ENCODE peak calls at places on chromosomes 13 and 19, in eight cellular contexts. One of them, this sample, is unnamed.

GRCh38 chr13:25446261-25446660 is 74.5 kb downstream of the ATP8A2 start:
- DNase-seq in stimulated activated CD8-positive, alpha-beta memory T cell treated with anti-CD3 and anti-CD28 coated beads, Interleukin-7, amount 100 ng/mL, for 1 hour: no peak
- DNase-seq in C1 segment of cervical spinal cord: no peak
- DNase-seq in epithelial cell of esophagus: no peak
- DNase-seq in germinal center: no peak
- DNase-seq in SIG-M5: no peak
- DNase-seq in caudate nucleus: no peak
- DNase-seq in GM10248: no peak
- DNase-seq in this sample: no peak

GRCh38 chr19:41029524-41030432 is 38.7 kb downstream of the CYP2B6 start:
- DNase-seq in stimulated activated CD8-positive, alpha-beta memory T cell treated with anti-CD3 and anti-CD28 coated beads, Interleukin-7, amount 100 ng/mL, for 1 hour: no peak
- DNase-seq in C1 segment of cervical spinal cord: no peak
- DNase-seq in epithelial cell of esophagus: no peak
- DNase-seq in germinal center: no peak
- DNase-seq in SIG-M5: no peak
- DNase-seq in caudate nucleus: no peak
- DNase-seq in GM10248: no peak
- DNase-seq in this sample: no peak

GRCh38 chr13:27403252-27403678 is 21.2 kb upstream of the GTF3A start:
- DNase-seq in stimulated activated CD8-positive, alpha-beta memory T cell treated with anti-CD3 and anti-CD28 coated beads, Interleukin-7, amount 100 ng/mL, for 1 hour: no peak
- DNase-seq in C1 segment of cervical spinal cord: no peak
- DNase-seq in epithelial cell of esophagus: peak
- DNase-seq in germinal center: no peak
- DNase-seq in SIG-M5: no peak
- DNase-seq in caudate nucleus: peak
- DNase-seq in GM10248: no peak
- DNase-seq in this sample: no peak

GRCh38 chr19:50414850-50415660 is 3.7 kb upstream of the SPIB start:
- DNase-seq in stimulated activated CD8-positive, alpha-beta memory T cell treated with anti-CD3 and anti-CD28 coated beads, Interleukin-7, amount 100 ng/mL, for 1 hour: peak
- DNase-seq in C1 segment of cervical spinal cord: peak
- DNase-seq in epithelial cell of esophagus: peak
- DNase-seq in germinal center: peak
- DNase-seq in SIG-M5: no peak
- DNase-seq in caudate nucleus: peak
- DNase-seq in GM10248: peak
- DNase-seq in this sample: peak

GRCh38 chr19:16285769-16286564 is 38.7 kb upstream of the KLF2 start:
- DNase-seq in stimulated activated CD8-positive, alpha-beta memory T cell treated with anti-CD3 and anti-CD28 coated beads, Interleukin-7, amount 100 ng/mL, for 1 hour: no peak
- DNase-seq in C1 segment of cervical spinal cord: no peak
- DNase-seq in epithelial cell of esophagus: peak
- DNase-seq in germinal center: no peak
- DNase-seq in SIG-M5: no peak
- DNase-seq in caudate nucleus: peak
- DNase-seq in GM10248: no peak
- DNase-seq in this sample: no peak

GRCh38 chr13:30042891-30043630 is 192.6 kb upstream of the UBL3 start:
- DNase-seq in stimulated activated CD8-positive, alpha-beta memory T cell treated with anti-CD3 and anti-CD28 coated beads, Interleukin-7, amount 100 ng/mL, for 1 hour: no peak
- DNase-seq in C1 segment of cervical spinal cord: no peak
- DNase-seq in epithelial cell of esophagus: no peak
- DNase-seq in germinal center: no peak
- DNase-seq in SIG-M5: no peak
- DNase-seq in caudate nucleus: no peak
- DNase-seq in GM10248: no peak
- DNase-seq in this sample: no peak

GRCh38 chr13:103516009-103516795 is 450.0 kb upstream of the SLC10A2 start:
- DNase-seq in stimulated activated CD8-positive, alpha-beta memory T cell treated with anti-CD3 and anti-CD28 coated beads, Interleukin-7, amount 100 ng/mL, for 1 hour: no peak
- DNase-seq in C1 segment of cervical spinal cord: no peak
- DNase-seq in epithelial cell of esophagus: no peak
- DNase-seq in germinal center: no peak
- DNase-seq in SIG-M5: no peak
- DNase-seq in caudate nucleus: no peak
- DNase-seq in GM10248: no peak
- DNase-seq in this sample: no peak

GRCh38 chr13:39201075-39201630 is 162.9 kb downstream of the NHLRC3 start:
- DNase-seq in stimulated activated CD8-positive, alpha-beta memory T cell treated with anti-CD3 and anti-CD28 coated beads, Interleukin-7, amount 100 ng/mL, for 1 hour: no peak
- DNase-seq in C1 segment of cervical spinal cord: no peak
- DNase-seq in epithelial cell of esophagus: no peak
- DNase-seq in germinal center: no peak
- DNase-seq in SIG-M5: no peak
- DNase-seq in caudate nucleus: no peak
- DNase-seq in GM10248: no peak
- DNase-seq in this sample: no peak

GRCh38 chr19:19059837-19060611 is 3.8 kb upstream of the SLC25A42 start:
- DNase-seq in stimulated activated CD8-positive, alpha-beta memory T cell treated with anti-CD3 and anti-CD28 coated beads, Interleukin-7, amount 100 ng/mL, for 1 hour: no peak
- DNase-seq in C1 segment of cervical spinal cord: no peak
- DNase-seq in epithelial cell of esophagus: no peak
- DNase-seq in germinal center: no peak
- DNase-seq in SIG-M5: no peak
- DNase-seq in caudate nucleus: no peak
- DNase-seq in GM10248: no peak
- DNase-seq in this sample: no peak

GRCh38 chr19:2888739-2889224 is 11.9 kb upstream of the ZNF57 start:
- DNase-seq in stimulated activated CD8-positive, alpha-beta memory T cell treated with anti-CD3 and anti-CD28 coated beads, Interleukin-7, amount 100 ng/mL, for 1 hour: no peak
- DNase-seq in C1 segment of cervical spinal cord: no peak
- DNase-seq in epithelial cell of esophagus: peak
- DNase-seq in germinal center: peak
- DNase-seq in SIG-M5: no peak
- DNase-seq in caudate nucleus: no peak
- DNase-seq in GM10248: peak
- DNase-seq in this sample: no peak

This sample was measured in GM13976.